ENCODE peak calls at places on chromosomes 1 and 21, in ten cellular contexts. One of them, this sample, is unnamed.

GRCh38 chr1:225880210-225880584 is 2.0 kb downstream of the TMEM63A start:
- DNase-seq in endothelial cell of umbilical vein: no peak
- DNase-seq in K562: no peak
- DNase-seq in HCT116: no peak
- DNase-seq in transverse colon: peak; percentile 54
- DNase-seq in prostate gland: peak; percentile 44
- DNase-seq in SK-N-MC: no peak
- DNase-seq in stomach: no peak
- DNase-seq in spleen: peak; percentile 77
- DNase-seq in suprapubic skin: no peak
- DNase-seq in this sample: no peak

GRCh38 chr1:210438928-210439841 is 110.5 kb downstream of the HHAT start:
- DNase-seq in SK-N-MC: no peak
- DNase-seq in spleen: no peak
- DNase-seq in K562: no peak
- DNase-seq in suprapubic skin: no peak
- DNase-seq in HCT116: no peak
- DNase-seq in transverse colon: no peak
- DNase-seq in endothelial cell of umbilical vein: peak; percentile 34
- DNase-seq in prostate gland: no peak
- DNase-seq in stomach: no peak
- DNase-seq in this sample: no peak

GRCh38 chr1:56461158-56462127 is 117.9 kb downstream of the PLPP3 start:
- DNase-seq in prostate gland: no peak
- DNase-seq in endothelial cell of umbilical vein: no peak
- DNase-seq in suprapubic skin: no peak
- DNase-seq in stomach: no peak
- DNase-seq in SK-N-MC: no peak
- DNase-seq in K562: peak; percentile 21
- DNase-seq in spleen: no peak
- DNase-seq in transverse colon: no peak
- DNase-seq in HCT116: no peak
- DNase-seq in this sample: no peak

GRCh38 chr1:150272379-150272840 is at the start of gene C1orf54:
- DNase-seq in spleen: no peak
- DNase-seq in endothelial cell of umbilical vein: peak; percentile 63
- DNase-seq in K562: no peak
- DNase-seq in prostate gland: no peak
- DNase-seq in transverse colon: peak; percentile 26
- DNase-seq in SK-N-MC: no peak
- DNase-seq in HCT116: no peak
- DNase-seq in suprapubic skin: no peak
- DNase-seq in stomach: no peak
- DNase-seq in this sample: no peak

GRCh38 chr1:38728176-38728908 is 131.2 kb downstream of the RRAGC start:
- DNase-seq in prostate gland: no peak
- DNase-seq in K562: no peak
- DNase-seq in HCT116: no peak
- DNase-seq in SK-N-MC: peak; percentile 97
- DNase-seq in spleen: no peak
- DNase-seq in endothelial cell of umbilical vein: peak; percentile 99
- DNase-seq in suprapubic skin: no peak
- DNase-seq in transverse colon: peak; percentile 14
- DNase-seq in stomach: peak; percentile 77
- DNase-seq in this sample: no peak

GRCh38 chr1:86207323-86207722 is 50.8 kb upstream of the COL24A1 start:
- DNase-seq in prostate gland: no peak
- DNase-seq in HCT116: no peak
- DNase-seq in endothelial cell of umbilical vein: peak; percentile 8
- DNase-seq in SK-N-MC: no peak
- DNase-seq in spleen: no peak
- DNase-seq in transverse colon: no peak
- DNase-seq in stomach: no peak
- DNase-seq in K562: no peak
- DNase-seq in suprapubic skin: no peak
- DNase-seq in this sample: no peak

GRCh38 chr21:38491536-38491935 is 6.7 kb downstream of the ERG start:
- DNase-seq in prostate gland: no peak
- DNase-seq in HCT116: no peak
- DNase-seq in endothelial cell of umbilical vein: peak; percentile 94
- DNase-seq in transverse colon: no peak
- DNase-seq in SK-N-MC: no peak
- DNase-seq in spleen: no peak
- DNase-seq in suprapubic skin: no peak
- DNase-seq in stomach: no peak
- DNase-seq in K562: no peak
- DNase-seq in this sample: no peak

GRCh38 chr1:119093721-119094120 is 46.7 kb downstream of the WARS2 start:
- DNase-seq in HCT116: no peak
- DNase-seq in prostate gland: no peak
- DNase-seq in SK-N-MC: no peak
- DNase-seq in K562: no peak
- DNase-seq in spleen: no peak
- DNase-seq in endothelial cell of umbilical vein: no peak
- DNase-seq in stomach: no peak
- DNase-seq in transverse colon: no peak
- DNase-seq in suprapubic skin: no peak
- DNase-seq in this sample: no peak

GRCh38 chr1:2041887-2042286 is 8.3 kb upstream of the PRKCZ start:
- DNase-seq in K562: no peak
- DNase-seq in transverse colon: no peak
- DNase-seq in HCT116: no peak
- DNase-seq in endothelial cell of umbilical vein: no peak
- DNase-seq in SK-N-MC: no peak
- DNase-seq in suprapubic skin: no peak
- DNase-seq in stomach: no peak
- DNase-seq in spleen: no peak
- DNase-seq in prostate gland: no peak
- DNase-seq in this sample: no peak

GRCh38 chr1:200367841-200368534 is 41.8 kb downstream of the ZNF281 start:
- DNase-seq in prostate gland: no peak
- DNase-seq in spleen: no peak
- DNase-seq in transverse colon: no peak
- DNase-seq in SK-N-MC: no peak
- DNase-seq in stomach: no peak
- DNase-seq in HCT116: no peak
- DNase-seq in suprapubic skin: no peak
- DNase-seq in endothelial cell of umbilical vein: no peak
- DNase-seq in K562: no peak
- DNase-seq in this sample: no peak

GRCh38 chr1:23149110-23149509 is 19.5 kb downstream of the LUZP1 start:
- DNase-seq in SK-N-MC: no peak
- DNase-seq in HCT116: no peak
- DNase-seq in transverse colon: peak; percentile 40
- DNase-seq in stomach: no peak
- DNase-seq in spleen: no peak
- DNase-seq in K562: no peak
- DNase-seq in suprapubic skin: no peak
- DNase-seq in prostate gland: peak; percentile 51
- DNase-seq in endothelial cell of umbilical vein: peak; percentile 30
- DNase-seq in this sample: peak; percentile 34

GRCh38 chr1:223177681-223178080 is 34.6 kb upstream of the TLR5 start:
- DNase-seq in SK-N-MC: no peak
- DNase-seq in K562: no peak
- DNase-seq in stomach: peak; percentile 45
- DNase-seq in spleen: no peak
- DNase-seq in endothelial cell of umbilical vein: no peak
- DNase-seq in HCT116: no peak
- DNase-seq in transverse colon: peak; percentile 16
- DNase-seq in suprapubic skin: no peak
- DNase-seq in prostate gland: no peak
- DNase-seq in this sample: no peak

GRCh38 chr1:223183268-223183862 is 40.3 kb upstream of the TLR5 start:
- DNase-seq in transverse colon: no peak
- DNase-seq in SK-N-MC: no peak
- DNase-seq in stomach: no peak
- DNase-seq in prostate gland: no peak
- DNase-seq in HCT116: no peak
- DNase-seq in endothelial cell of umbilical vein: no peak
- DNase-seq in suprapubic skin: no peak
- DNase-seq in spleen: no peak
- DNase-seq in K562: no peak
- DNase-seq in this sample: no peak

GRCh38 chr1:223179280-223179679 is 36.2 kb upstream of the TLR5 start:
- DNase-seq in HCT116: no peak
- DNase-seq in transverse colon: no peak
- DNase-seq in suprapubic skin: no peak
- DNase-seq in spleen: no peak
- DNase-seq in endothelial cell of umbilical vein: no peak
- DNase-seq in prostate gland: no peak
- DNase-seq in stomach: no peak
- DNase-seq in K562: no peak
- DNase-seq in SK-N-MC: no peak
- DNase-seq in this sample: no peak

GRCh38 chr1:223176437-223176836 is 33.4 kb upstream of the TLR5 start:
- DNase-seq in spleen: no peak
- DNase-seq in endothelial cell of umbilical vein: no peak
- DNase-seq in K562: no peak
- DNase-seq in prostate gland: no peak
- DNase-seq in HCT116: no peak
- DNase-seq in transverse colon: no peak
- DNase-seq in stomach: no peak
- DNase-seq in suprapubic skin: no peak
- DNase-seq in SK-N-MC: no peak
- DNase-seq in this sample: no peak

GRCh38 chr1:223180803-223181321 is 37.8 kb upstream of the TLR5 start:
- DNase-seq in spleen: no peak
- DNase-seq in transverse colon: no peak
- DNase-seq in prostate gland: no peak
- DNase-seq in K562: no peak
- DNase-seq in SK-N-MC: peak; percentile 56
- DNase-seq in endothelial cell of umbilical vein: no peak
- DNase-seq in stomach: no peak
- DNase-seq in suprapubic skin: no peak
- DNase-seq in HCT116: no peak
- DNase-seq in this sample: peak; percentile 12
- TF ChIP-seq POLR2AphosphoS5 in spleen: peak; percentile 41
- TF ChIP-seq POLR2AphosphoS5 in transverse colon: no peak
- TF ChIP-seq POLR2AphosphoS5 in prostate gland: peak; percentile 31
- TF ChIP-seq POLR2AphosphoS5 in K562: no peak
- TF ChIP-seq POLR2AphosphoS5 in SK-N-MC: no peak
- TF ChIP-seq POLR2AphosphoS5 in endothelial cell of umbilical vein: no peak
- TF ChIP-seq POLR2AphosphoS5 in stomach: peak; percentile 21
- TF ChIP-seq POLR2AphosphoS5 in suprapubic skin: peak; percentile 67
- TF ChIP-seq POLR2AphosphoS5 in HCT116: no peak
- TF ChIP-seq POLR2AphosphoS5 in this sample: no peak

DNA sequence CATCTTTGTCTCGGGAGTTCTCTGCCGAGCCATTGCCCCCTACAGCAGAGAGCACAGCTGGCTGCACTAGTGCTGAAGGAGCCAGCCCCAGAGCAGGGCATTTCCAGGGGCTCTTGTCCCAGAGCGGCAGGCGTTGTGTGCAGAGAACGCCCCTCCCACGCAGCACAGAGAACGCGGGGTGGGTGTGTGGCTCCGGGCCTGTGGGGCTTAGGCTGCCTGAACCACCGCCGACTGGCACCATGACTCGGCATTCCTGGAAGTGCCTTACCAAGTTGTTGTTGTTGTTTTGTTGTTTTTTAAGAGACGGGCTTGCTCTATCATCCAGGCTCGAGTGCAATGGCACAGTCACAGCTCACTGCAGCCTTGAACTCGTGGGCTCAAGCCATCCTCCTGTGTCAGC is 15.8 kb upstream of the DIP2A start:
- DNase-seq in endothelial cell of umbilical vein: no peak
- DNase-seq in suprapubic skin: peak; percentile 36
- DNase-seq in spleen: no peak
- DNase-seq in HCT116: no peak
- DNase-seq in prostate gland: no peak
- DNase-seq in SK-N-MC: no peak
- DNase-seq in transverse colon: no peak
- DNase-seq in stomach: no peak
- DNase-seq in K562: no peak
- DNase-seq in this sample: no peak
- TF ChIP-seq POLR2AphosphoS5 in endothelial cell of umbilical vein: no peak
- TF ChIP-seq POLR2AphosphoS5 in suprapubic skin: no peak
- TF ChIP-seq POLR2AphosphoS5 in spleen: no peak
- TF ChIP-seq POLR2AphosphoS5 in HCT116: no peak
- TF ChIP-seq POLR2AphosphoS5 in prostate gland: no peak
- TF ChIP-seq POLR2AphosphoS5 in SK-N-MC: no peak
- TF ChIP-seq POLR2AphosphoS5 in transverse colon: no peak
- TF ChIP-seq POLR2AphosphoS5 in stomach: no peak
- TF ChIP-seq POLR2AphosphoS5 in K562: no peak
- TF ChIP-seq POLR2AphosphoS5 in this sample: no peak

GRCh38 chr1:18948048-18948912 is 8.2 kb downstream of the IFFO2 start:
- DNase-seq in HCT116: no peak
- DNase-seq in prostate gland: no peak
- DNase-seq in suprapubic skin: no peak
- DNase-seq in SK-N-MC: no peak
- DNase-seq in stomach: no peak
- DNase-seq in spleen: peak; percentile 89
- DNase-seq in transverse colon: no peak
- DNase-seq in endothelial cell of umbilical vein: no peak
- DNase-seq in K562: no peak
- DNase-seq in this sample: no peak
- TF ChIP-seq POLR2AphosphoS5 in HCT116: no peak
- TF ChIP-seq POLR2AphosphoS5 in prostate gland: no peak
- TF ChIP-seq POLR2AphosphoS5 in suprapubic skin: no peak
- TF ChIP-seq POLR2AphosphoS5 in SK-N-MC: no peak
- TF ChIP-seq POLR2AphosphoS5 in stomach: peak; percentile 10
- TF ChIP-seq POLR2AphosphoS5 in spleen: peak; percentile 41
- TF ChIP-seq POLR2AphosphoS5 in transverse colon: no peak
- TF ChIP-seq POLR2AphosphoS5 in endothelial cell of umbilical vein: no peak
- TF ChIP-seq POLR2AphosphoS5 in K562: no peak
- TF ChIP-seq POLR2AphosphoS5 in this sample: no peak

GRCh38 chr1:232766224-232766890 is 38.9 kb upstream of the MAP10 start:
- DNase-seq in transverse colon: no peak
- DNase-seq in K562: no peak
- DNase-seq in suprapubic skin: no peak
- DNase-seq in prostate gland: no peak
- DNase-seq in HCT116: no peak
- DNase-seq in spleen: no peak
- DNase-seq in stomach: no peak
- DNase-seq in endothelial cell of umbilical vein: no peak
- DNase-seq in SK-N-MC: no peak
- DNase-seq in this sample: no peak

GRCh38 chr1:232766904-232767303 is 38.3 kb upstream of the MAP10 start:
- DNase-seq in prostate gland: no peak
- DNase-seq in suprapubic skin: no peak
- DNase-seq in SK-N-MC: no peak
- DNase-seq in K562: no peak
- DNase-seq in transverse colon: no peak
- DNase-seq in stomach: no peak
- DNase-seq in spleen: no peak
- DNase-seq in HCT116: no peak
- DNase-seq in endothelial cell of umbilical vein: no peak
- DNase-seq in this sample: no peak

GRCh38 chr1:232769718-232770117 is 35.5 kb upstream of the MAP10 start:
- DNase-seq in endothelial cell of umbilical vein: no peak
- DNase-seq in suprapubic skin: no peak
- DNase-seq in prostate gland: no peak
- DNase-seq in HCT116: no peak
- DNase-seq in SK-N-MC: no peak
- DNase-seq in stomach: no peak
- DNase-seq in K562: no peak
- DNase-seq in transverse colon: no peak
- DNase-seq in spleen: no peak
- DNase-seq in this sample: no peak

GRCh38 chr1:232765536-232765935 is 39.7 kb upstream of the MAP10 start:
- DNase-seq in SK-N-MC: no peak
- DNase-seq in prostate gland: no peak
- DNase-seq in spleen: no peak
- DNase-seq in endothelial cell of umbilical vein: no peak
- DNase-seq in HCT116: no peak
- DNase-seq in suprapubic skin: no peak
- DNase-seq in stomach: no peak
- DNase-seq in K562: no peak
- DNase-seq in transverse colon: no peak
- DNase-seq in this sample: no peak

GRCh38 chr1:232767381-232768074 is 37.7 kb upstream of the MAP10 start:
- DNase-seq in K562: no peak
- DNase-seq in transverse colon: peak; percentile 82
- DNase-seq in prostate gland: peak; percentile 74
- DNase-seq in endothelial cell of umbilical vein: no peak
- DNase-seq in HCT116: peak; percentile 10
- DNase-seq in spleen: no peak
- DNase-seq in suprapubic skin: no peak
- DNase-seq in SK-N-MC: no peak
- DNase-seq in stomach: peak; percentile 49
- DNase-seq in this sample: no peak
- TF ChIP-seq POLR2AphosphoS5 in K562: no peak
- TF ChIP-seq POLR2AphosphoS5 in transverse colon: peak; percentile 81
- TF ChIP-seq POLR2AphosphoS5 in prostate gland: peak; percentile 74
- TF ChIP-seq POLR2AphosphoS5 in endothelial cell of umbilical vein: no peak
- TF ChIP-seq POLR2AphosphoS5 in HCT116: no peak
- TF ChIP-seq POLR2AphosphoS5 in spleen: no peak
- TF ChIP-seq POLR2AphosphoS5 in suprapubic skin: no peak
- TF ChIP-seq POLR2AphosphoS5 in SK-N-MC: peak; percentile 19
- TF ChIP-seq POLR2AphosphoS5 in stomach: peak; percentile 54
- TF ChIP-seq POLR2AphosphoS5 in this sample: no peak